ENCODE peak calls at places on chromosomes 1 and 21, in five cellular contexts. J is HL-60, I is fibroblast of mammary gland, B is left lung, X is H54. E is an unnamed sample.

GRCh38 chr1:30327370-30328099 is 395.9 kb downstream of the MATN1 start:
- DNase-seq in J (no peak), I (no peak), B (peak), X (no peak), E (no peak)

GRCh38 chr1:8597455-8597854 is 220.0 kb downstream of the RERE start:
- DNase-seq in J (no peak), I (peak), B (no peak), X (no peak), E (no peak)

GRCh38 chr1:226736001-226736907 is 2.8 kb downstream of the ITPKB start:
- DNase-seq in J (no peak), I (no peak), B (peak), X (no peak), E (no peak)

GRCh38 chr1:94020764-94021579 is 100.0 kb downstream of the ABCA4 start:
- DNase-seq in J (no peak), I (peak), B (no peak), X (no peak), E (peak)

GRCh38 chr1:68230901-68231626 is 1.3 kb downstream of the WLS start:
- DNase-seq in J (no peak), I (no peak), B (peak), X (peak), E (peak)

GRCh38 chr1:72122099-72122893 is 160.0 kb downstream of the NEGR1 start:
- DNase-seq in J (no peak), I (peak), B (no peak), X (no peak), E (no peak)

GRCh38 chr21:39125752-39126485 is 57.3 kb downstream of the PSMG1 start:
- DNase-seq in J (peak), I (peak), B (peak), X (peak), E (peak)

GRCh38 chr1:217982711-217983405 is 302.2 kb upstream of the RRP15 start:
- DNase-seq in J (no peak), I (no peak), B (no peak), X (no peak), E (no peak)

GRCh38 chr1:165288301-165289120 is 68.0 kb downstream of the LMX1A start:
- DNase-seq in J (no peak), I (no peak), B (no peak), X (no peak), E (no peak)

GRCh38 chr1:24321712-24322635 is 2.8 kb downstream of the GRHL3 start:
- DNase-seq in J (peak), I (peak), B (peak), X (peak), E (peak)

GRCh38 chr1:206761369-206761768 is 9.2 kb upstream of the IL19 start:
- DNase-seq in J (no peak), I (peak), B (no peak), X (no peak), E (no peak)

GRCh38 chr1:97245682-97246081 is 524.1 kb downstream of the PTBP2 start:
- DNase-seq in J (no peak), I (peak), B (no peak), X (no peak), E (peak)

GRCh38 chr1:70893381-70893780 is 154.2 kb downstream of the PTGER3 start:
- DNase-seq in J (no peak), I (no peak), B (no peak), X (no peak), E (no peak)

GRCh38 chr1:112957133-112957812 is 1.3 kb upstream of the SLC16A1 start:
- DNase-seq in J (peak), I (peak), B (no peak), X (peak), E (peak)

GRCh38 chr1:30109853-30110252 is 613.5 kb downstream of the MATN1 start:
- DNase-seq in J (no peak), I (peak), B (no peak), X (no peak), E (peak)

GRCh38 chr1:160834945-160835565 is 27.6 kb downstream of the CD244 start:
- DNase-seq in J (peak), I (peak), B (no peak), X (no peak), E (peak)

GRCh38 chr1:32871364-32872188 is 864 bp upstream of the FNDC5 start:
- DNase-seq in J (no peak), I (peak), B (no peak), X (no peak), E (no peak)

GRCh38 chr1:31216016-31216415 is 23.7 kb downstream of the NKAIN1 start:
- DNase-seq in J (no peak), I (peak), B (no peak), X (no peak), E (peak)

GRCh38 chr1:28039341-28039740 is 49.1 kb downstream of the EYA3 start:
- DNase-seq in J (no peak), I (no peak), B (no peak), X (no peak), E (no peak)

GRCh38 chr21:33313183-33313582 is 11.6 kb upstream of the IFNAR1 start:
- DNase-seq in J (no peak), I (no peak), B (no peak), X (no peak), E (no peak)

GRCh38 chr1:235468970-235469369 is 35.3 kb downstream of the B3GALNT2 start:
- DNase-seq in J (no peak), I (peak), B (no peak), X (peak), E (peak)

GRCh38 chr1:155227261-155228095 is 19.0 kb downstream of the MTX1 start:
- DNase-seq in J (peak), I (peak), B (peak), X (peak), E (peak)

GRCh38 chr1:228379165-228379460 is 27.5 kb downstream of the TRIM11 start:
- DNase-seq in J (no peak), I (peak), B (peak), X (no peak), E (no peak)

GRCh38 chr1:224644553-224645154 is 28.5 kb downstream of the CNIH3 start:
- DNase-seq in J (peak), I (peak), B (no peak), X (peak), E (peak)

GRCh38 chr1:218772575-218772974 is 401.1 kb upstream of the LYPLAL1 start:
- DNase-seq in J (no peak), I (peak), B (no peak), X (no peak), E (peak)

GRCh38 chr1:13871413-13871812 is 171.4 kb downstream of the PRDM2 start:
- DNase-seq in J (no peak), I (no peak), B (no peak), X (no peak), E (no peak)

E was measured in RPMI7951.